ENCODE peak calls at places on chromosomes 3 and 15, in five cellular contexts. One of them, this sample, is unnamed.

GRCh38 chr3:37221407-37221806 is 47.0 kb upstream of the LRRFIP2 start:
- DNase-seq in AG09309: no peak
- DNase-seq in AG04449: no peak
- DNase-seq in heart left ventricle: no peak
- DNase-seq in thoracic aorta: no peak
- DNase-seq in this sample: peak

GRCh38 chr3:129500334-129500658 is 28.1 kb upstream of the RHO start:
- DNase-seq in AG09309: no peak
- DNase-seq in AG04449: no peak
- DNase-seq in heart left ventricle: no peak
- DNase-seq in thoracic aorta: no peak
- DNase-seq in this sample: no peak

GRCh38 chr3:98008751-98009373 is 26.3 kb downstream of the GABRR3 start:
- DNase-seq in AG09309: no peak
- DNase-seq in AG04449: no peak
- DNase-seq in heart left ventricle: no peak
- DNase-seq in thoracic aorta: no peak
- DNase-seq in this sample: no peak

GRCh38 chr15:26359855-26360254 is 413.0 kb downstream of the GABRB3 start:
- DNase-seq in AG09309: no peak
- DNase-seq in AG04449: no peak
- DNase-seq in heart left ventricle: no peak
- DNase-seq in thoracic aorta: no peak
- DNase-seq in this sample: no peak

GRCh38 chr3:170440346-170440745 is 21.7 kb downstream of the CLDN11 start:
- DNase-seq in AG09309: no peak
- DNase-seq in AG04449: no peak
- DNase-seq in heart left ventricle: no peak
- DNase-seq in thoracic aorta: no peak
- DNase-seq in this sample: no peak

GRCh38 chr15:36601497-36601932 is 22.1 kb downstream of the CDIN1 start:
- DNase-seq in AG09309: peak
- DNase-seq in AG04449: no peak
- DNase-seq in heart left ventricle: peak
- DNase-seq in thoracic aorta: peak
- DNase-seq in this sample: peak

GRCh38 chr15:75697523-75698398 is 14.9 kb downstream of the CSPG4 start:
- DNase-seq in AG09309: no peak
- DNase-seq in AG04449: no peak
- DNase-seq in heart left ventricle: no peak
- DNase-seq in thoracic aorta: no peak
- DNase-seq in this sample: no peak

GRCh38 chr15:38461089-38461833 is 7.3 kb downstream of the FAM98B start:
- DNase-seq in AG09309: no peak
- DNase-seq in AG04449: no peak
- DNase-seq in heart left ventricle: no peak
- DNase-seq in thoracic aorta: no peak
- DNase-seq in this sample: no peak

GRCh38 chr3:105967117-105967516 is 98.3 kb upstream of the CBLB start:
- DNase-seq in AG09309: peak
- DNase-seq in AG04449: no peak
- DNase-seq in heart left ventricle: no peak
- DNase-seq in thoracic aorta: no peak
- DNase-seq in this sample: no peak

GRCh38 chr3:198079771-198080520 is 119.9 kb downstream of the LMLN start:
- DNase-seq in AG09309: no peak
- DNase-seq in AG04449: no peak
- DNase-seq in heart left ventricle: no peak
- DNase-seq in thoracic aorta: no peak
- DNase-seq in this sample: no peak

GRCh38 chr3:160677459-160677901 is 520 bp downstream of the ARL14 start:
- DNase-seq in AG09309: no peak
- DNase-seq in AG04449: no peak
- DNase-seq in heart left ventricle: no peak
- DNase-seq in thoracic aorta: no peak
- DNase-seq in this sample: no peak

GRCh38 chr15:46892621-46893160 is 824.6 kb upstream of the SEMA6D start:
- DNase-seq in AG09309: no peak
- DNase-seq in AG04449: no peak
- DNase-seq in heart left ventricle: no peak
- DNase-seq in thoracic aorta: no peak
- DNase-seq in this sample: no peak

GRCh38 chr15:77942611-77943211 is 134.8 kb downstream of the TBC1D2B start:
- DNase-seq in AG09309: no peak
- DNase-seq in AG04449: no peak
- DNase-seq in heart left ventricle: no peak
- DNase-seq in thoracic aorta: no peak
- DNase-seq in this sample: no peak

GRCh38 chr15:77940548-77940947 is 137.0 kb downstream of the TBC1D2B start:
- DNase-seq in AG09309: no peak
- DNase-seq in AG04449: no peak
- DNase-seq in heart left ventricle: no peak
- DNase-seq in thoracic aorta: no peak
- DNase-seq in this sample: no peak

GRCh38 chr15:77939851-77940250 is 137.7 kb downstream of the TBC1D2B start:
- DNase-seq in AG09309: no peak
- DNase-seq in AG04449: no peak
- DNase-seq in heart left ventricle: no peak
- DNase-seq in thoracic aorta: no peak
- DNase-seq in this sample: no peak

DNA sequence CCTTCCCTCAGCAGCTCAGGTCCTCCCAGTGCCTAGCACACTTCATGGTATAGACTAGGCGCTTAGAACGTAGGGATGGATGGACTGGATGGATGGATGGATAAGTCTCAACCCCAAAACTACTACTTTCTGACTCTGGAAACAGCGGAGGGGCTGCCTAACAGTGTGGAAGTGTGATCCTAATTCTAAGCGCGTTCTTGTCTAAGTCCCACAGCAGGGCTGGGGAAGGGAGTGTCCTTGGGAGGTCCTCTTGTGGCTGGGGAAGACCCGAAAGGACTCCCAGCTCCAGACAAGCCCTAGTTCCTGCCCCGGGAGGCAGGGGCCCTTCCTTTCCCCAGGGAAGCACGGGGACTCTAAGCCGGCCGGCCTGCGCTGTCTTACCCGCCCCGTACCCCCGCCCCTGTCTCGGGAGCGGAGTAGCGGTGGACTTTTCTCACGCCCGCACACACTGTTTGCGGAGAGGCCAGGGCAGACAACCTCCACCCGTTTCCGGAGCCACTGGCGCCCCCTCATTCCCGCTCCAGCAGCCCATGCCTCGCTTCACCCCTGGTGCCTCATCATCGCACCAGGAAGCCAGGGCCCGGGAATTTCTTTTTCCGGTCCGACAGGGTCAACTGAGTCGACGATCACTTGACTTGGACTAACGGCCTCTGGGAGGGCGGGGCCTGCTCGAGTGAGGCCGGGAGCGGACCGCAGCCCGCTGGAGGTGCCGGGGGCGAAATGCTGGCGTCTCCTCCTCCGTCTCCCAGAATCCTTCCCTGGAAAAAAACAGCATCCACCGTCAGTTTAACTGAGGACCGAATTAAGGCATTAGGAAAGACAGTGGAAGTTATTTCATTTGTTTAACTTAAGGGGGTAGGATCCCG is 133.3 kb downstream of the TBC1D2B start:
- DNase-seq in AG09309: peak
- DNase-seq in AG04449: no peak
- DNase-seq in heart left ventricle: peak
- DNase-seq in thoracic aorta: peak
- DNase-seq in this sample: peak
- H3K4me3 ChIP-seq in AG09309: peak
- H3K4me3 ChIP-seq in AG04449: peak
- H3K4me3 ChIP-seq in heart left ventricle: peak
- H3K4me3 ChIP-seq in thoracic aorta: peak
- H3K4me3 ChIP-seq in this sample: peak

GRCh38 chr3:180808823-180809575 is 103.5 kb upstream of the FXR1 start:
- DNase-seq in AG09309: no peak
- DNase-seq in AG04449: no peak
- DNase-seq in heart left ventricle: no peak
- DNase-seq in thoracic aorta: no peak
- DNase-seq in this sample: no peak

GRCh38 chr3:180802837-180803236 is 109.6 kb upstream of the FXR1 start:
- DNase-seq in AG09309: no peak
- DNase-seq in AG04449: no peak
- DNase-seq in heart left ventricle: no peak
- DNase-seq in thoracic aorta: no peak
- DNase-seq in this sample: no peak

GRCh38 chr3:180804871-180805430 is 107.5 kb upstream of the FXR1 start:
- DNase-seq in AG09309: no peak
- DNase-seq in AG04449: peak
- DNase-seq in heart left ventricle: no peak
- DNase-seq in thoracic aorta: no peak
- DNase-seq in this sample: peak
- TF ChIP-seq CTCF in AG09309: peak
- TF ChIP-seq CTCF in AG04449: peak
- TF ChIP-seq CTCF in heart left ventricle: peak
- TF ChIP-seq CTCF in thoracic aorta: peak
- TF ChIP-seq CTCF in this sample: peak

GRCh38 chr3:138946554-138947302 is at the start of the genes FOXL2 and FOXL2NB:
- DNase-seq in AG09309: no peak
- DNase-seq in AG04449: peak
- DNase-seq in heart left ventricle: no peak
- DNase-seq in thoracic aorta: no peak
- DNase-seq in this sample: no peak

GRCh38 chr3:138945646-138946553 is 1.0 kb downstream of the FOXL2 start:
- DNase-seq in AG09309: no peak
- DNase-seq in AG04449: no peak
- DNase-seq in heart left ventricle: no peak
- DNase-seq in thoracic aorta: no peak
- DNase-seq in this sample: no peak

GRCh38 chr3:138943724-138944131 is 3.2 kb downstream of the FOXL2 start:
- DNase-seq in AG09309: no peak
- DNase-seq in AG04449: no peak
- DNase-seq in heart left ventricle: no peak
- DNase-seq in thoracic aorta: no peak
- DNase-seq in this sample: no peak

GRCh38 chr3:138944136-138944658 is 2.7 kb downstream of the FOXL2 start:
- DNase-seq in AG09309: no peak
- DNase-seq in AG04449: no peak
- DNase-seq in heart left ventricle: no peak
- DNase-seq in thoracic aorta: no peak
- DNase-seq in this sample: no peak

GRCh38 chr3:138944842-138945645 is 1.9 kb downstream of the FOXL2 start:
- DNase-seq in AG09309: no peak
- DNase-seq in AG04449: no peak
- DNase-seq in heart left ventricle: no peak
- DNase-seq in thoracic aorta: no peak
- DNase-seq in this sample: no peak
- H3K4me3 ChIP-seq in AG09309: no peak
- H3K4me3 ChIP-seq in AG04449: peak
- H3K4me3 ChIP-seq in heart left ventricle: peak
- H3K4me3 ChIP-seq in thoracic aorta: peak
- H3K4me3 ChIP-seq in this sample: no peak

DNA sequence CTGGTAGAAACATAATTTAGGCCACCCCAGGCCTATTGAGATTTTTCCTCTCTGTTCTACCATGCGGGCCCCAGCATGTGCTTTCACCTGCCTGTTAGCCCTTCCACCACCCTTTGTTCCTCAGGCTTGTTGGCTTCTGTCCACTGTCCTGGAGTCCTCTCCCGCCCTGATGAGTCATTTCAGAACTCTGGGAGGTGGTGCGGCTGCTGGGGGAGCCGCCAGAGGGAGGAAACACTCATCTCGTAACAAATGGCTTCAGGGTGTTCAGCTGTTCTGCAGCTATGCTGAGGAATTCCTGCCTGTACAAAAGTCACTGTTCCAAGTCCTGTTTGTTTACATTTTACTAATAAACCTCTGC is 36.3 kb downstream of the LRTM1 start:
- DNase-seq in AG09309: peak
- DNase-seq in AG04449: peak
- DNase-seq in heart left ventricle: peak
- DNase-seq in thoracic aorta: peak
- DNase-seq in this sample: peak
- TF ChIP-seq CTCF in AG09309: peak
- TF ChIP-seq CTCF in AG04449: peak
- TF ChIP-seq CTCF in heart left ventricle: peak
- TF ChIP-seq CTCF in thoracic aorta: no peak
- TF ChIP-seq CTCF in this sample: peak

GRCh38 chr3:10992946-10993728 is 589 bp downstream of the SLC6A1 start:
- DNase-seq in AG09309: no peak
- DNase-seq in AG04449: no peak
- DNase-seq in heart left ventricle: no peak
- DNase-seq in thoracic aorta: no peak
- DNase-seq in this sample: no peak
- H3K4me3 ChIP-seq in AG09309: no peak
- H3K4me3 ChIP-seq in AG04449: no peak
- H3K4me3 ChIP-seq in heart left ventricle: peak
- H3K4me3 ChIP-seq in thoracic aorta: peak
- H3K4me3 ChIP-seq in this sample: no peak

DNA sequence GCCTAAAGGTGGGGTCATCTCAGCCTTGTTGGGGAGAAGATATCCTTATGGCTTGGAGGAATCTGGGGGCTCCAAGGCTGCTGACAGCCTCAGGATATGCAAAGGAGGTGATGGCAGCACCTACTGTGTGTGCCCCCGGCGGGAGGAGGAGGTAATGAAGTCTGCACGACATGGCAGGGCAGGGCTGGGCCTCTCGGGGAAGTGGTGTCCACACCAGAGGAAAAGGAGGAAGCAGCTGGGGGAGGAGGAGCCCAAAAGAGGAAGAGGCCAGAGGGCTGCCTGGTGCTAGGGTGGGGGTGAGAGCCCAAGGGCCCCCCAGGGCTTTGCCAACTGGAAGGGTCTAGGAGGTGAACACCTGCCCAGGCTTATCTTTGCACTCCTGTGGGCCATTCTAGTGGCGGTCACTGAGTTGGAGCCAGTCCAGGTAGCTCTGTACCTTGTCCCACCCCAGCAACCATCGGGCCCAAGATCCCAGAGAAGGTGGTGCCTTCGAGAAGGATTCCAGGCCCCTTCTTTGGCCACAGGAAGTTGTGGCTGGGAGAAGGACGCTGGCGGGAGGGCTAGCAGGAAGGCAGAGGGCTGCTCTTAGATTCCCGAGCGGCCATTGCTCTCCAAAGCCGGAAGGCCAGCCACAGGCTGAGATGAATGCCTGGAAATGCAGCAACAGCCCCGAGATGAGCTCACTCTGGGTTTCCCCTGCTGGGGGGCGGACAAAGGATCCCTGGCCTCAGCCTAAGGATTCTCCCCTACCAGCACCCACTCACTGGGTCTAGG is 7.0 kb downstream of the GNAI2 start:
- DNase-seq in AG09309: no peak
- DNase-seq in AG04449: no peak
- DNase-seq in heart left ventricle: peak
- DNase-seq in thoracic aorta: no peak
- DNase-seq in this sample: no peak
- TF ChIP-seq CTCF in AG09309: no peak
- TF ChIP-seq CTCF in AG04449: no peak
- TF ChIP-seq CTCF in heart left ventricle: no peak
- TF ChIP-seq CTCF in thoracic aorta: no peak
- TF ChIP-seq CTCF in this sample: no peak

This sample was measured in retinal pigment epithelial cell.